ENCODE peak calls at places on chromosomes 16 and 17, in seven cellular contexts. N is mammary epithelial cell, G is HL-60, S is AG10803, P is AG04449, E is left lung, K is fibroblast of pulmonary artery. X is an unnamed sample.
A peak's percentile ranks its signal among the peaks of the same experiment; 100 is the strongest.

GRCh38 chr17:17849863-17850373 is 13.1 kb upstream of the SREBF1 start:
- DNase-seq in P (no peak), N (no peak), K (peak; percentile 51), G (peak; percentile 62), E (peak; percentile 70), S (peak; percentile 37), X (no peak)

GRCh38 chr17:69325518-69326301 is 1.2 kb downstream of the ABCA5 start:
- DNase-seq in S (no peak), E (no peak), K (no peak), N (no peak), G (no peak), P (no peak), X (no peak)

GRCh38 chr17:30196504-30196903 is 39.0 kb downstream of the SLC6A4 start:
- DNase-seq in N (no peak), E (no peak), G (no peak), S (no peak), P (no peak), K (no peak), X (no peak)

GRCh38 chr17:34797724-34798123 is 163.5 kb downstream of the CCT6B start:
- DNase-seq in N (no peak), S (peak; percentile 8), E (no peak), P (no peak), G (peak; percentile 5), K (peak; percentile 26), X (no peak)

GRCh38 chr17:7656958-7657715 is 6.4 kb downstream of the ATP1B2 start:
- DNase-seq in E (no peak), K (peak; percentile 18), P (no peak), N (no peak), S (no peak), G (no peak), X (no peak)

GRCh38 chr16:48081656-48082055 is 74.1 kb downstream of the ABCC12 start:
- DNase-seq in E (no peak), S (peak; percentile 89), G (no peak), P (peak; percentile 82), N (peak; percentile 90), K (peak; percentile 76), X (no peak)

GRCh38 chr17:8285270-8286181 is 2.9 kb upstream of the RANGRF start:
- DNase-seq in E (no peak), G (peak; percentile 18), S (no peak), P (no peak), N (no peak), K (no peak), X (no peak)

GRCh38 chr17:69246726-69247375 is 18.2 kb upstream of the ABCA10 start:
- DNase-seq in E (no peak), N (peak; percentile 24), S (peak; percentile 58), P (no peak), G (no peak), K (peak; percentile 81), X (no peak)

GRCh38 chr17:83067718-83068261 is 11.6 kb upstream of the METRNL start:
- DNase-seq in N (no peak), G (no peak), S (no peak), P (no peak), K (no peak), E (peak; percentile 5), X (no peak)

GRCh38 chr16:19375561-19376158 is 42.0 kb upstream of the TMC5 start:
- DNase-seq in E (no peak), S (peak; percentile 38), K (peak; percentile 75), P (no peak), G (no peak), N (peak; percentile 21), X (no peak)

GRCh38 chr17:45200701-45201100 is 21.0 kb upstream of the FMNL1 start:
- DNase-seq in S (peak; percentile 20), K (no peak), E (no peak), G (peak; percentile 74), N (no peak), P (no peak), X (no peak)

GRCh38 chr17:74134991-74135390 is 68.5 kb upstream of the RPL38 start:
- DNase-seq in E (no peak), N (no peak), G (no peak), K (no peak), P (no peak), S (no peak), X (no peak)

GRCh38 chr16:64920211-64920610 is 201.7 kb downstream of the CDH11 start:
- DNase-seq in P (peak; percentile 29), K (peak; percentile 29), G (no peak), E (no peak), N (no peak), S (peak; percentile 31), X (no peak)

GRCh38 chr17:10271004-10271620 is 72.7 kb upstream of the GAS7 start:
- DNase-seq in E (no peak), N (no peak), P (no peak), K (peak; percentile 56), G (peak; percentile 1), S (peak; percentile 86), X (no peak)

GRCh38 chr17:80709090-80709695 is 164.6 kb downstream of the RPTOR start:
- DNase-seq in G (no peak), S (no peak), E (no peak), P (no peak), K (no peak), N (no peak), X (no peak)

GRCh38 chr17:78227455-78227916 is 3.9 kb upstream of the TMEM235 start:
- DNase-seq in G (peak; percentile 44), E (no peak), S (no peak), K (no peak), P (no peak), N (no peak), X (no peak)

GRCh38 chr16:85916141-85916890 is 17.4 kb downstream of the IRF8 start:
- DNase-seq in N (peak; percentile 10), E (peak; percentile 88), G (peak; percentile 48), K (peak; percentile 83), P (no peak), S (no peak), X (no peak)

GRCh38 chr17:13931752-13932477 is 137.4 kb upstream of the COX10 start:
- DNase-seq in S (peak; percentile 91), K (peak; percentile 37), E (peak; percentile 86), N (peak; percentile 35), G (peak; percentile 80), P (peak; percentile 16), X (peak; percentile 35)

GRCh38 chr17:27569884-27570577 is 61.0 kb upstream of the LGALS9 start:
- DNase-seq in N (no peak), E (no peak), P (no peak), G (peak; percentile 47), K (no peak), S (no peak), X (no peak)

GRCh38 chr17:57927048-57927723 is 28.0 kb downstream of the CUEDC1 start:
- DNase-seq in G (no peak), S (peak; percentile 74), E (no peak), P (no peak), K (peak; percentile 65), N (peak; percentile 59), X (peak; percentile 59)

GRCh38 chr17:7834554-7834890 is 505 bp downstream of the KDM6B start:
- DNase-seq in S (no peak), G (no peak), N (peak; percentile 58), E (peak; percentile 85), P (no peak), K (no peak), X (peak; percentile 65)

GRCh38 chr16:53695070-53695469 is 8.6 kb downstream of the RPGRIP1L start:
- DNase-seq in N (peak; percentile 60), S (peak; percentile 84), E (no peak), K (peak; percentile 21), P (peak; percentile 72), G (no peak), X (no peak)

GRCh38 chr16:11224096-11224893 is 31.7 kb downstream of the SOCS1 start:
- DNase-seq in E (peak; percentile 89), S (no peak), N (no peak), K (no peak), G (peak; percentile 83), P (no peak), X (peak; percentile 61)

GRCh38 chr17:58324409-58325288 is 3.9 kb downstream of the TSPOAP1 start:
- DNase-seq in S (peak; percentile 59), N (no peak), G (no peak), E (no peak), K (no peak), P (no peak), X (no peak)

GRCh38 chr17:39144414-39144813 is 7.0 kb downstream of the PLXDC1 start:
- DNase-seq in P (no peak), E (peak; percentile 85), K (peak; percentile 92), G (no peak), N (peak; percentile 89), S (peak; percentile 96), X (peak; percentile 95)
- H3K4me3 ChIP-seq in P (no peak overlapping the region), E (no peak overlapping the region), K (no peak overlapping the region), G (no peak overlapping the region), N (no peak overlapping the region), S (no peak overlapping the region), X (no peak overlapping the region)

DNA sequence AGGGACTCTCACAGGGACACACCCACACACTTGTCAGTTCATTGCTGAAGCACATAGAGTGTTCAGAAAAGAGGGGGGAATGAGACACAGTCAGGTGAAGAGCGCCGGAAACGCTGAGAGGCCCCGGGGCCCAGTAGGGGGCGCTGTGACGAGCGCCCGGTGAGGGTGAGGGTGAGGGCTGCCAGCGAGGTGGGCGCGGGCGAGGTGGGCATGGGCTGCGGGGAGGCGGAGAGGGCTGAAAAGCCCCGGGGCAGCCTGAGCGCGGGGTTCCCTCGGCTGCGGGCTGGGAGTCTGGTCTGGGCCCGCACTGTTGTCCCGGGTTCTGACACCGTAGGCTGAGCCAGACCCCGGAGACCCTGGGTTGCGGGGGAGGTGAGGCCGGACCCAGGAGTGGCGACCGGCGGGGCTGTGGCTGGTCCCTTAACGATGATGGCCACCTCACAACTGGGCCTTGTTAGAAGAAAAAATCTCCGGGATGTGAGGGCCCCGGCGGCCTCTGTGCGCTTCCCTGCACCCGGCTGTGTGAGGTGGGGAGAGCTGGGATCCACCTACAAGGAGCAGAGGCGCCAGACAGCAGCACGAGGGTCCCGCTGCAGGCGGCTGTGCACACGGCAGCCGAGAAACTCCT is 91.4 kb downstream of the C16orf78 start:
- DNase-seq in N (no peak), P (no peak), G (no peak), E (peak; percentile 19), S (no peak), K (no peak), X (no peak)
- H3K4me3 ChIP-seq in N (no peak overlapping the region), P (no peak overlapping the region), G (no peak overlapping the region), E (no peak overlapping the region), S (no peak overlapping the region), K (no peak overlapping the region), X (no peak overlapping the region)

GRCh38 chr17:2057130-2057713 is 2.3 kb downstream of the HIC1 start:
- DNase-seq in N (no peak), G (no peak), E (no peak), S (no peak), K (peak; percentile 39), P (no peak), X (no peak)
- H3K4me3 ChIP-seq in N (no peak overlapping the region), G (no peak overlapping the region), E (peak overlapping the region; percentile 19), S (no peak overlapping the region), K (peak overlapping the region; percentile 64), P (peak overlapping the region; percentile 66), X (peak overlapping the region; percentile 70)

GRCh38 chr16:68737046-68737729 is at the start of gene CDH1:
- DNase-seq in G (no peak), S (no peak), N (peak; percentile 89), P (no peak), K (no peak), E (peak; percentile 88), X (peak; percentile 96)
- H3K4me3 ChIP-seq in G (no peak within 1 kb of the TSS), S (no peak within 1 kb of the TSS), N (peak within 1 kb of the TSS; percentile 93), P (no peak within 1 kb of the TSS), K (no peak within 1 kb of the TSS), E (peak within 1 kb of the TSS; percentile 31), X (no peak within 1 kb of the TSS)

GRCh38 chr16:23694707-23695373 is 16.2 kb downstream of the PLK1 start:
- DNase-seq in P (no peak), K (peak; percentile 37), G (no peak), N (no peak), S (peak; percentile 26), E (no peak), X (no peak)
- H3K4me3 ChIP-seq in P (peak overlapping the region; percentile 3), K (no peak overlapping the region), G (no peak overlapping the region), N (no peak overlapping the region), S (peak overlapping the region; percentile 24), E (no peak overlapping the region), X (peak overlapping the region; percentile 8)

X was measured in breast epithelium.